ENCODE peak calls at places on chromosomes 11 and 22, in seven cellular contexts. One of them, this sample, is unnamed.

GRCh38 chr11:6755303-6755952 is 16.3 kb downstream of the OR2AG2 start:
- DNase-seq in HCT116: peak
- DNase-seq in K562: peak
- DNase-seq in A549: peak
- DNase-seq in H1: no peak
- DNase-seq in WTC11: peak
- DNase-seq in endothelial cell of umbilical vein: peak
- DNase-seq in this sample: peak

GRCh38 chr11:5265832-5266231 is 3.9 kb downstream of the HBE1 start:
- DNase-seq in HCT116: no peak
- DNase-seq in K562: no peak
- DNase-seq in A549: no peak
- DNase-seq in H1: no peak
- DNase-seq in WTC11: no peak
- DNase-seq in endothelial cell of umbilical vein: no peak
- DNase-seq in this sample: no peak

GRCh38 chr22:32571764-32572163 is 97.2 kb downstream of the FBXO7 start:
- DNase-seq in HCT116: no peak
- DNase-seq in K562: no peak
- DNase-seq in A549: no peak
- DNase-seq in H1: no peak
- DNase-seq in WTC11: no peak
- DNase-seq in endothelial cell of umbilical vein: no peak
- DNase-seq in this sample: no peak

GRCh38 chr11:100785148-100785983 is 98.3 kb downstream of the ARHGAP42 start:
- DNase-seq in HCT116: no peak
- DNase-seq in K562: no peak
- DNase-seq in A549: no peak
- DNase-seq in H1: no peak
- DNase-seq in WTC11: no peak
- DNase-seq in endothelial cell of umbilical vein: no peak
- DNase-seq in this sample: no peak

GRCh38 chr22:35648066-35649025 is at the start of gene APOL6:
- DNase-seq in HCT116: no peak
- DNase-seq in K562: peak
- DNase-seq in A549: peak
- DNase-seq in H1: no peak
- DNase-seq in WTC11: no peak
- DNase-seq in endothelial cell of umbilical vein: peak
- DNase-seq in this sample: peak

GRCh38 chr11:67600324-67601029 is 6.3 kb upstream of the NDUFV1 start:
- DNase-seq in HCT116: no peak
- DNase-seq in K562: peak
- DNase-seq in A549: no peak
- DNase-seq in H1: no peak
- DNase-seq in WTC11: no peak
- DNase-seq in endothelial cell of umbilical vein: no peak
- DNase-seq in this sample: peak

GRCh38 chr11:66489636-66490035 is 9.4 kb downstream of the DPP3 start:
- DNase-seq in HCT116: no peak
- DNase-seq in K562: no peak
- DNase-seq in A549: no peak
- DNase-seq in H1: no peak
- DNase-seq in WTC11: no peak
- DNase-seq in endothelial cell of umbilical vein: no peak
- DNase-seq in this sample: no peak

GRCh38 chr11:118290923-118291322 is 13.6 kb upstream of the CD3E start:
- DNase-seq in HCT116: peak
- DNase-seq in K562: no peak
- DNase-seq in A549: peak
- DNase-seq in H1: no peak
- DNase-seq in WTC11: no peak
- DNase-seq in endothelial cell of umbilical vein: peak
- DNase-seq in this sample: peak

GRCh38 chr11:117020287-117020686 is 77.9 kb downstream of the SIK3 start:
- DNase-seq in HCT116: no peak
- DNase-seq in K562: no peak
- DNase-seq in A549: no peak
- DNase-seq in H1: no peak
- DNase-seq in WTC11: no peak
- DNase-seq in endothelial cell of umbilical vein: no peak
- DNase-seq in this sample: no peak

GRCh38 chr11:11338304-11338703 is 14.7 kb downstream of the CSNK2A3 start:
- DNase-seq in HCT116: no peak
- DNase-seq in K562: no peak
- DNase-seq in A549: no peak
- DNase-seq in H1: no peak
- DNase-seq in WTC11: no peak
- DNase-seq in endothelial cell of umbilical vein: no peak
- DNase-seq in this sample: no peak

GRCh38 chr11:111966678-111967077 is 29.5 kb downstream of the DIXDC1 start:
- DNase-seq in HCT116: no peak
- DNase-seq in K562: no peak
- DNase-seq in A549: no peak
- DNase-seq in H1: no peak
- DNase-seq in WTC11: no peak
- DNase-seq in endothelial cell of umbilical vein: no peak
- DNase-seq in this sample: no peak

GRCh38 chr11:7591107-7591894 is 77.5 kb downstream of the PPFIBP2 start:
- DNase-seq in HCT116: no peak
- DNase-seq in K562: no peak
- DNase-seq in A549: no peak
- DNase-seq in H1: no peak
- DNase-seq in WTC11: no peak
- DNase-seq in endothelial cell of umbilical vein: no peak
- DNase-seq in this sample: no peak

GRCh38 chr11:10263929-10264328 is 30.1 kb downstream of the SBF2 start:
- DNase-seq in HCT116: no peak
- DNase-seq in K562: no peak
- DNase-seq in A549: no peak
- DNase-seq in H1: no peak
- DNase-seq in WTC11: no peak
- DNase-seq in endothelial cell of umbilical vein: no peak
- DNase-seq in this sample: no peak
- TF ChIP-seq MAX in HCT116: no peak
- TF ChIP-seq MAX in K562: no peak
- TF ChIP-seq MAX in A549: no peak
- TF ChIP-seq MAX in H1: no peak
- TF ChIP-seq MAX in WTC11: no peak
- TF ChIP-seq MAX in endothelial cell of umbilical vein: no peak
- TF ChIP-seq MAX in this sample: no peak

DNA sequence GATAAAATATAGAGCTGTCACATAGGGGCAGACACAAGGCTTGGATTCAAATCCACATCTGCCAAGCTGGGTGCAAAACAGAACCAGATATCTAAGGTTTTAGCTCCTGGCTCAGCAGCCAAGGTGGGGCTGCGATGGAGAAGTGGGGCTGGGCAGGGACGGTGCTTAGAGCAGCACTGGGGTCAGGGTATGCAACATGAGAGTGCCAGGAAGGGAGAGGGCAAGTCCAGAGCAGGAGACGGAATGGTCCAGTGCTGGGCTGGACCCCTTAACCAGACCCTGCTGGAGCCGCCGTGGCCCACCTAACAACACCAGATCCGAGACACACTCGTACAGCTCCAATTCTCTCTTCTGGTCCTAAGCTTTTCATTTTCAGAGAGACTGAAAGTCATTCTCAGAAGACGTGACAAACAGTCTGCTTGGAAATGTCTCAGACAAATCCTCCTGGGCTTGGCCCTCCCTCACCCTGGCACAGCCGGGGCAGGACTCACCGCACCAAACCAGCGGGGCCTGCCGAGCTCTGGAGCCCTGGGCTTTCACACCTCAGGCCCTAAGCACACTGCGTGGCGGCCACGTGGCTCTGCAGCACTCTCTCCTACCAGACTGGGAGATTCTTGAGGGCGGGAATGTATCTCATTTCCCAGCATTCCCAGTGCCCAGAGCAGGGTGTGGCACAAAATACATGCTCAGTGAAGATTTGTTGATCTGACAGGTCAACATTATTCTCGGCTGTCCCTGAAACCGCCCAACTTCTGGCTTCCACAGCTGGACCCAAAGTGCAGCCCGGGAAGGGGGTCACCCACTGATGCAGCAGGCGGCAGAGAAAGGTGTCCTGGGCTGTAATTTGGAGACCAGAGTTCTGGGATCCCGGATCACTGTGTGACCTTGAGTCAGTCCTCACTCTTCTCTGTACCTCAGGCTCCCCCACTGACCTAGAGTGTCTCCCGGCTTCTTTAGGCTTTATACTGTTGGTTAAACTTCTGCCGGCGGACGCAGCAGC is 11.6 kb downstream of the LRRC32 start:
- DNase-seq in HCT116: no peak
- DNase-seq in K562: no peak
- DNase-seq in A549: no peak
- DNase-seq in H1: no peak
- DNase-seq in WTC11: no peak
- DNase-seq in endothelial cell of umbilical vein: no peak
- DNase-seq in this sample: no peak
- TF ChIP-seq MAX in HCT116: peak
- TF ChIP-seq MAX in K562: peak
- TF ChIP-seq MAX in A549: peak
- TF ChIP-seq MAX in H1: peak
- TF ChIP-seq MAX in WTC11: no peak
- TF ChIP-seq MAX in endothelial cell of umbilical vein: no peak
- TF ChIP-seq MAX in this sample: no peak

DNA sequence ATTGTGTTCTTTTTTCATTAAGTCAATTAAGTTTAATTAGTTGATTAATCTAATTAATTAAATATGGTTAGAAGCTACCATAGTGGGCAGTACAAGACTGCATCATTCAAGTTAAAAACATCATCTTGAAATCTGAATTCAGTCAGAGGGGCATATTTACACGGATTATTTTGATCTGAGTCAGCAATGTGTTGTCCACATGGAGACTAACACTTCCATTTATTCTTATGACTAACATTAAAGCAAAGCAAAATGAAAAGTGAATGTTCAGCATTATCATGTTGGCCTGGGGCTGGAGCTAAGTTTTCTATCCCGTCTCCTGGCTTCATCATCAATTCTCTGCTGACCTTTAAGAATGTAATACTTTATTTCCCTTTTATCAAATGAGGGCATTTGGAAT is 17.3 kb downstream of the FLI1 start:
- DNase-seq in HCT116: no peak
- DNase-seq in K562: no peak
- DNase-seq in A549: no peak
- DNase-seq in H1: no peak
- DNase-seq in WTC11: no peak
- DNase-seq in endothelial cell of umbilical vein: peak
- DNase-seq in this sample: no peak
- TF ChIP-seq MAX in HCT116: no peak
- TF ChIP-seq MAX in K562: no peak
- TF ChIP-seq MAX in A549: no peak
- TF ChIP-seq MAX in H1: no peak
- TF ChIP-seq MAX in WTC11: no peak
- TF ChIP-seq MAX in endothelial cell of umbilical vein: no peak
- TF ChIP-seq MAX in this sample: no peak

GRCh38 chr11:13119361-13119760 is 110.2 kb downstream of the RASSF10 start:
- DNase-seq in HCT116: no peak
- DNase-seq in K562: no peak
- DNase-seq in A549: no peak
- DNase-seq in H1: no peak
- DNase-seq in WTC11: no peak
- DNase-seq in endothelial cell of umbilical vein: no peak
- DNase-seq in this sample: no peak

GRCh38 chr11:13118691-13119090 is 109.6 kb downstream of the RASSF10 start:
- DNase-seq in HCT116: no peak
- DNase-seq in K562: no peak
- DNase-seq in A549: no peak
- DNase-seq in H1: no peak
- DNase-seq in WTC11: no peak
- DNase-seq in endothelial cell of umbilical vein: no peak
- DNase-seq in this sample: no peak

GRCh38 chr11:13117344-13117743 is 108.2 kb downstream of the RASSF10 start:
- DNase-seq in HCT116: no peak
- DNase-seq in K562: no peak
- DNase-seq in A549: no peak
- DNase-seq in H1: no peak
- DNase-seq in WTC11: no peak
- DNase-seq in endothelial cell of umbilical vein: no peak
- DNase-seq in this sample: no peak

GRCh38 chr11:13116491-13116890 is 107.4 kb downstream of the RASSF10 start:
- DNase-seq in HCT116: no peak
- DNase-seq in K562: no peak
- DNase-seq in A549: no peak
- DNase-seq in H1: no peak
- DNase-seq in WTC11: no peak
- DNase-seq in endothelial cell of umbilical vein: no peak
- DNase-seq in this sample: no peak

GRCh38 chr11:13118194-13118593 is 109.1 kb downstream of the RASSF10 start:
- DNase-seq in HCT116: peak
- DNase-seq in K562: no peak
- DNase-seq in A549: peak
- DNase-seq in H1: no peak
- DNase-seq in WTC11: no peak
- DNase-seq in endothelial cell of umbilical vein: peak
- DNase-seq in this sample: no peak
- TF ChIP-seq MAX in HCT116: peak
- TF ChIP-seq MAX in K562: no peak
- TF ChIP-seq MAX in A549: peak
- TF ChIP-seq MAX in H1: no peak
- TF ChIP-seq MAX in WTC11: no peak
- TF ChIP-seq MAX in endothelial cell of umbilical vein: no peak
- TF ChIP-seq MAX in this sample: no peak

GRCh38 chr11:29224739-29225384 is 792.0 kb downstream of the KCNA4 start:
- DNase-seq in HCT116: no peak
- DNase-seq in K562: no peak
- DNase-seq in A549: no peak
- DNase-seq in H1: peak
- DNase-seq in WTC11: peak
- DNase-seq in endothelial cell of umbilical vein: no peak
- DNase-seq in this sample: no peak
- TF ChIP-seq MAX in HCT116: no peak
- TF ChIP-seq MAX in K562: no peak
- TF ChIP-seq MAX in A549: no peak
- TF ChIP-seq MAX in H1: no peak
- TF ChIP-seq MAX in WTC11: no peak
- TF ChIP-seq MAX in endothelial cell of umbilical vein: no peak
- TF ChIP-seq MAX in this sample: no peak

This sample was measured in NB4.